ENCODE peak calls at places on chromosome 10, in ten cellular contexts. One of them, this sample, is unnamed.

GRCh38 chr10:17578603-17579002 is 38.6 kb downstream of the HACD1 start:
- DNase-seq in pancreas: no peak
- DNase-seq in astrocyte of the spinal cord: no peak
- DNase-seq in body of pancreas: no peak
- DNase-seq in sigmoid colon: no peak
- DNase-seq in AG04450: no peak
- DNase-seq in CD4-positive, alpha-beta memory T cell: no peak
- DNase-seq in CD8-positive, alpha-beta T cell: no peak
- DNase-seq in small intestine: no peak
- DNase-seq in H7: no peak
- DNase-seq in this sample: no peak

GRCh38 chr10:101050206-101051069 is 11.4 kb upstream of the KAZALD1 start:
- DNase-seq in astrocyte of the spinal cord: peak
- DNase-seq in AG04450: no peak
- DNase-seq in sigmoid colon: peak
- DNase-seq in H7: peak
- DNase-seq in pancreas: peak
- DNase-seq in CD8-positive, alpha-beta T cell: peak
- DNase-seq in body of pancreas: peak
- DNase-seq in CD4-positive, alpha-beta memory T cell: peak
- DNase-seq in small intestine: peak
- DNase-seq in this sample: peak

GRCh38 chr10:119125942-119126341 is 22.0 kb downstream of the DENND10 start:
- DNase-seq in body of pancreas: no peak
- DNase-seq in small intestine: no peak
- DNase-seq in sigmoid colon: no peak
- DNase-seq in CD4-positive, alpha-beta memory T cell: no peak
- DNase-seq in AG04450: no peak
- DNase-seq in CD8-positive, alpha-beta T cell: no peak
- DNase-seq in pancreas: no peak
- DNase-seq in astrocyte of the spinal cord: no peak
- DNase-seq in H7: no peak
- DNase-seq in this sample: no peak

GRCh38 chr10:86700851-86701617 is 32.7 kb downstream of the LDB3 start:
- DNase-seq in sigmoid colon: no peak
- DNase-seq in body of pancreas: no peak
- DNase-seq in CD8-positive, alpha-beta T cell: no peak
- DNase-seq in H7: peak
- DNase-seq in pancreas: no peak
- DNase-seq in small intestine: no peak
- DNase-seq in astrocyte of the spinal cord: no peak
- DNase-seq in AG04450: no peak
- DNase-seq in CD4-positive, alpha-beta memory T cell: no peak
- DNase-seq in this sample: no peak

GRCh38 chr10:96270564-96270963 is 805 bp downstream of the BLNK start:
- DNase-seq in body of pancreas: no peak
- DNase-seq in astrocyte of the spinal cord: no peak
- DNase-seq in small intestine: peak
- DNase-seq in CD8-positive, alpha-beta T cell: no peak
- DNase-seq in CD4-positive, alpha-beta memory T cell: no peak
- DNase-seq in H7: no peak
- DNase-seq in pancreas: no peak
- DNase-seq in AG04450: no peak
- DNase-seq in sigmoid colon: no peak
- DNase-seq in this sample: no peak

GRCh38 chr10:47346572-47347302 is 1.4 kb upstream of the RBP3 start:
- DNase-seq in CD4-positive, alpha-beta memory T cell: no peak
- DNase-seq in astrocyte of the spinal cord: no peak
- DNase-seq in AG04450: no peak
- DNase-seq in small intestine: peak
- DNase-seq in body of pancreas: no peak
- DNase-seq in pancreas: no peak
- DNase-seq in sigmoid colon: no peak
- DNase-seq in H7: no peak
- DNase-seq in CD8-positive, alpha-beta T cell: no peak
- DNase-seq in this sample: no peak

GRCh38 chr10:101938316-101939272 is 95.0 kb upstream of the KCNIP2 start:
- DNase-seq in pancreas: no peak
- DNase-seq in CD4-positive, alpha-beta memory T cell: no peak
- DNase-seq in AG04450: peak
- DNase-seq in sigmoid colon: no peak
- DNase-seq in H7: no peak
- DNase-seq in CD8-positive, alpha-beta T cell: no peak
- DNase-seq in astrocyte of the spinal cord: peak
- DNase-seq in body of pancreas: no peak
- DNase-seq in small intestine: no peak
- DNase-seq in this sample: peak

GRCh38 chr10:21688870-21689269 is 154.8 kb downstream of the MLLT10 start:
- DNase-seq in CD8-positive, alpha-beta T cell: no peak
- DNase-seq in small intestine: no peak
- DNase-seq in AG04450: no peak
- DNase-seq in CD4-positive, alpha-beta memory T cell: no peak
- DNase-seq in body of pancreas: no peak
- DNase-seq in sigmoid colon: no peak
- DNase-seq in H7: no peak
- DNase-seq in pancreas: no peak
- DNase-seq in astrocyte of the spinal cord: no peak
- DNase-seq in this sample: no peak

GRCh38 chr10:49140306-49141175 is 6.7 kb upstream of the FAM170B start:
- DNase-seq in astrocyte of the spinal cord: no peak
- DNase-seq in AG04450: no peak
- DNase-seq in small intestine: no peak
- DNase-seq in pancreas: no peak
- DNase-seq in sigmoid colon: no peak
- DNase-seq in CD4-positive, alpha-beta memory T cell: no peak
- DNase-seq in CD8-positive, alpha-beta T cell: peak
- DNase-seq in H7: no peak
- DNase-seq in body of pancreas: no peak
- DNase-seq in this sample: no peak

GRCh38 chr10:122053314-122053713 is 64.4 kb downstream of the TACC2 start:
- DNase-seq in sigmoid colon: peak
- DNase-seq in pancreas: no peak
- DNase-seq in CD4-positive, alpha-beta memory T cell: no peak
- DNase-seq in astrocyte of the spinal cord: no peak
- DNase-seq in AG04450: no peak
- DNase-seq in H7: no peak
- DNase-seq in CD8-positive, alpha-beta T cell: no peak
- DNase-seq in body of pancreas: no peak
- DNase-seq in small intestine: no peak
- DNase-seq in this sample: no peak

GRCh38 chr10:13337827-13338196 is 10.3 kb downstream of the SEPHS1 start:
- DNase-seq in H7: no peak
- DNase-seq in CD4-positive, alpha-beta memory T cell: no peak
- DNase-seq in AG04450: no peak
- DNase-seq in body of pancreas: no peak
- DNase-seq in small intestine: peak
- DNase-seq in astrocyte of the spinal cord: no peak
- DNase-seq in pancreas: no peak
- DNase-seq in sigmoid colon: no peak
- DNase-seq in CD8-positive, alpha-beta T cell: no peak
- DNase-seq in this sample: no peak

GRCh38 chr10:110011679-110012078 is 3.9 kb downstream of the ADD3 start:
- DNase-seq in sigmoid colon: no peak
- DNase-seq in AG04450: no peak
- DNase-seq in body of pancreas: no peak
- DNase-seq in H7: no peak
- DNase-seq in CD8-positive, alpha-beta T cell: no peak
- DNase-seq in astrocyte of the spinal cord: no peak
- DNase-seq in small intestine: no peak
- DNase-seq in pancreas: no peak
- DNase-seq in CD4-positive, alpha-beta memory T cell: no peak
- DNase-seq in this sample: no peak

GRCh38 chr10:32988604-32989003 is 30.6 kb upstream of the ITGB1 start:
- DNase-seq in H7: no peak
- DNase-seq in small intestine: no peak
- DNase-seq in pancreas: no peak
- DNase-seq in CD4-positive, alpha-beta memory T cell: no peak
- DNase-seq in AG04450: no peak
- DNase-seq in astrocyte of the spinal cord: no peak
- DNase-seq in sigmoid colon: no peak
- DNase-seq in CD8-positive, alpha-beta T cell: no peak
- DNase-seq in body of pancreas: no peak
- DNase-seq in this sample: no peak

DNA sequence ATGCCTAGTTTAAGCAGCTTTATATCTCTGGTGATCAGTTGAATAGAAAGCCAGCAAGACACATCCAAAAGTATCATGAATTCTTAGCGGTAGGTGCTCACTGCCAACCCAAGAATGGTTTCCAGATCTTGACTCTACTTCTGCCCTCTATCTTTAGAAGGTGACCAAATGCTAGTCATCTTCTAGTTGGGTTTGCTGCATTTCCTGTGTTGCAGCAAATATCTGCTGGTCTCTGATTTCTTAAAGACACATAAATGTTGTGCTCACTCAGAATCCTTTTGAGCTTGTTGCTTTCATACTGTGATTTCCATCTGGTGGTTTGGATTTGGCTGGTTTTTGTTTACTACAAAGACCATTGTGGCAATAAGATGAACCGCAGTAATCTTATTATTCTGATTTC is 2.2 kb downstream of the CDC123 start:
- DNase-seq in pancreas: no peak
- DNase-seq in CD8-positive, alpha-beta T cell: no peak
- DNase-seq in H7: no peak
- DNase-seq in astrocyte of the spinal cord: no peak
- DNase-seq in CD4-positive, alpha-beta memory T cell: no peak
- DNase-seq in body of pancreas: no peak
- DNase-seq in sigmoid colon: no peak
- DNase-seq in AG04450: no peak
- DNase-seq in small intestine: no peak
- DNase-seq in this sample: no peak
- H3K4me3 ChIP-seq in pancreas: no peak
- H3K4me3 ChIP-seq in CD8-positive, alpha-beta T cell: no peak
- H3K4me3 ChIP-seq in H7: no peak
- H3K4me3 ChIP-seq in astrocyte of the spinal cord: no peak
- H3K4me3 ChIP-seq in CD4-positive, alpha-beta memory T cell: no peak
- H3K4me3 ChIP-seq in body of pancreas: no peak
- H3K4me3 ChIP-seq in sigmoid colon: no peak
- H3K4me3 ChIP-seq in AG04450: no peak
- H3K4me3 ChIP-seq in small intestine: no peak
- H3K4me3 ChIP-seq in this sample: no peak

GRCh38 chr10:15349133-15349532 is 22.0 kb downstream of the FAM171A1 start:
- DNase-seq in body of pancreas: no peak
- DNase-seq in astrocyte of the spinal cord: no peak
- DNase-seq in AG04450: no peak
- DNase-seq in pancreas: no peak
- DNase-seq in CD4-positive, alpha-beta memory T cell: no peak
- DNase-seq in sigmoid colon: no peak
- DNase-seq in H7: no peak
- DNase-seq in small intestine: peak
- DNase-seq in CD8-positive, alpha-beta T cell: peak
- DNase-seq in this sample: no peak
- H3K4me3 ChIP-seq in body of pancreas: no peak
- H3K4me3 ChIP-seq in astrocyte of the spinal cord: no peak
- H3K4me3 ChIP-seq in AG04450: no peak
- H3K4me3 ChIP-seq in pancreas: peak
- H3K4me3 ChIP-seq in CD4-positive, alpha-beta memory T cell: no peak
- H3K4me3 ChIP-seq in sigmoid colon: no peak
- H3K4me3 ChIP-seq in H7: no peak
- H3K4me3 ChIP-seq in small intestine: no peak
- H3K4me3 ChIP-seq in CD8-positive, alpha-beta T cell: no peak
- H3K4me3 ChIP-seq in this sample: peak

GRCh38 chr10:114526112-114526496 is 121.8 kb upstream of the AFAP1L2 start:
- DNase-seq in pancreas: no peak
- DNase-seq in astrocyte of the spinal cord: peak
- DNase-seq in CD4-positive, alpha-beta memory T cell: peak
- DNase-seq in H7: no peak
- DNase-seq in sigmoid colon: no peak
- DNase-seq in CD8-positive, alpha-beta T cell: no peak
- DNase-seq in body of pancreas: no peak
- DNase-seq in small intestine: no peak
- DNase-seq in AG04450: no peak
- DNase-seq in this sample: no peak

GRCh38 chr10:114521250-114521649 is 116.9 kb upstream of the AFAP1L2 start:
- DNase-seq in body of pancreas: no peak
- DNase-seq in CD8-positive, alpha-beta T cell: no peak
- DNase-seq in H7: no peak
- DNase-seq in sigmoid colon: no peak
- DNase-seq in pancreas: no peak
- DNase-seq in AG04450: no peak
- DNase-seq in small intestine: no peak
- DNase-seq in astrocyte of the spinal cord: no peak
- DNase-seq in CD4-positive, alpha-beta memory T cell: no peak
- DNase-seq in this sample: no peak

GRCh38 chr10:114523876-114524275 is 119.6 kb upstream of the AFAP1L2 start:
- DNase-seq in body of pancreas: no peak
- DNase-seq in sigmoid colon: no peak
- DNase-seq in H7: no peak
- DNase-seq in AG04450: no peak
- DNase-seq in CD8-positive, alpha-beta T cell: no peak
- DNase-seq in astrocyte of the spinal cord: no peak
- DNase-seq in pancreas: no peak
- DNase-seq in small intestine: no peak
- DNase-seq in CD4-positive, alpha-beta memory T cell: no peak
- DNase-seq in this sample: no peak

GRCh38 chr10:114526497-114527238 is 122.4 kb upstream of the AFAP1L2 start:
- DNase-seq in CD8-positive, alpha-beta T cell: peak
- DNase-seq in AG04450: no peak
- DNase-seq in astrocyte of the spinal cord: peak
- DNase-seq in small intestine: peak
- DNase-seq in CD4-positive, alpha-beta memory T cell: peak
- DNase-seq in H7: peak
- DNase-seq in body of pancreas: peak
- DNase-seq in pancreas: peak
- DNase-seq in sigmoid colon: peak
- DNase-seq in this sample: peak

DNA sequence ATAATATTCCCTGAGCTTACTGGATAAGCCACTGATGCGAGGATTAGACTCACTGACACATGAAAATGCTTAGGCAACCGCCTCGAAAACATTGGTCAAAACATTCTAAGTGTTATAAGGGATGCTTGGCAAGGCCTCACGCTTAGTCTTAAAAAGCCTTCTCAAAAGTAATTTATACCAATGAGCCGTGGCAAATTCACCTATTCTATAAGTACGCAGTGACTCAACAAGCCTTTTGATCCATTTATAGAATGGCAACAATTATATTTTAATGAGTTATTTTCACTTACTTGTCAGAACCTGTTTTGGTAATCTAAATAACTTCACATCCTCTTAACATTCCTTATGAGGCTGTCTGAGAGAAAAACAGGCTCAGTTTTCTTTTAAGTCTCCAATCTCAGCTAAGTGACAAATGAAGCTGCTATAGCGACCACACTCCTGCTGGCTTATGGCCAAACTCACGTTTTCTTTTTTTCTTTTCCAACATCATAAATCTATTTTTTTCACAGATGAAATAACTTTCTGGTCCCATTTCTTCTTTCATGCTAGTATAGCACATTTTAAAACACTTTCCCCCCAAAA is 121.2 kb upstream of the AFAP1L2 start:
- DNase-seq in sigmoid colon: no peak
- DNase-seq in small intestine: no peak
- DNase-seq in pancreas: no peak
- DNase-seq in H7: no peak
- DNase-seq in AG04450: no peak
- DNase-seq in CD4-positive, alpha-beta memory T cell: peak
- DNase-seq in astrocyte of the spinal cord: peak
- DNase-seq in body of pancreas: no peak
- DNase-seq in CD8-positive, alpha-beta T cell: no peak
- DNase-seq in this sample: peak
- H3K4me3 ChIP-seq in sigmoid colon: peak
- H3K4me3 ChIP-seq in small intestine: no peak
- H3K4me3 ChIP-seq in pancreas: no peak
- H3K4me3 ChIP-seq in H7: no peak
- H3K4me3 ChIP-seq in AG04450: no peak
- H3K4me3 ChIP-seq in CD4-positive, alpha-beta memory T cell: peak
- H3K4me3 ChIP-seq in astrocyte of the spinal cord: no peak
- H3K4me3 ChIP-seq in body of pancreas: no peak
- H3K4me3 ChIP-seq in CD8-positive, alpha-beta T cell: peak
- H3K4me3 ChIP-seq in this sample: no peak

GRCh38 chr10:69057261-69057950 is 30.5 kb upstream of the SRGN start:
- DNase-seq in sigmoid colon: no peak
- DNase-seq in small intestine: peak
- DNase-seq in H7: peak
- DNase-seq in AG04450: no peak
- DNase-seq in body of pancreas: peak
- DNase-seq in astrocyte of the spinal cord: peak
- DNase-seq in pancreas: no peak
- DNase-seq in CD4-positive, alpha-beta memory T cell: no peak
- DNase-seq in CD8-positive, alpha-beta T cell: peak
- DNase-seq in this sample: no peak
- H3K4me3 ChIP-seq in sigmoid colon: no peak
- H3K4me3 ChIP-seq in small intestine: no peak
- H3K4me3 ChIP-seq in H7: no peak
- H3K4me3 ChIP-seq in AG04450: no peak
- H3K4me3 ChIP-seq in body of pancreas: no peak
- H3K4me3 ChIP-seq in astrocyte of the spinal cord: no peak
- H3K4me3 ChIP-seq in pancreas: no peak
- H3K4me3 ChIP-seq in CD4-positive, alpha-beta memory T cell: no peak
- H3K4me3 ChIP-seq in CD8-positive, alpha-beta T cell: no peak
- H3K4me3 ChIP-seq in this sample: no peak

This sample was measured in fibroblast of the aortic adventitia.